ENCODE peak calls at places on chromosomes 7 and 10, in nine cellular contexts. One of them, this sample, is unnamed.

GRCh38 chr7:73894851-73895441 is 34.0 kb downstream of the TMEM270 start:
- DNase-seq in type B pancreatic cell: no peak
- DNase-seq in activated CD8-positive, alpha-beta memory T cell treated with anti-CD3 and anti-CD28 coated beads, Interleukin-2, amount 50 U/mL, for 4 hours: no peak
- DNase-seq in astrocyte: peak
- DNase-seq in kidney epithelial cell: peak
- DNase-seq in stimulated activated CD4-positive, alpha-beta T cell treated with anti-CD3 and anti-CD28 coated beads, Interleukin-1b, Interleukin-23, amount 100 ng/mL, for 1 hour: no peak
- DNase-seq in stimulated activated CD8-positive, alpha-beta memory T cell treated with anti-CD3 and anti-CD28 coated beads, Interleukin-15, amount 100 ng/mL, for 1 hour: no peak
- DNase-seq in mammary epithelial cell: peak
- DNase-seq in foreskin melanocyte: no peak
- DNase-seq in this sample: no peak

GRCh38 chr7:26912933-26913536 is 48.6 kb upstream of the SKAP2 start:
- DNase-seq in activated CD8-positive, alpha-beta memory T cell treated with anti-CD3 and anti-CD28 coated beads, Interleukin-2, amount 50 U/mL, for 4 hours: no peak
- DNase-seq in kidney epithelial cell: no peak
- DNase-seq in type B pancreatic cell: no peak
- DNase-seq in astrocyte: no peak
- DNase-seq in mammary epithelial cell: no peak
- DNase-seq in foreskin melanocyte: no peak
- DNase-seq in stimulated activated CD8-positive, alpha-beta memory T cell treated with anti-CD3 and anti-CD28 coated beads, Interleukin-15, amount 100 ng/mL, for 1 hour: no peak
- DNase-seq in stimulated activated CD4-positive, alpha-beta T cell treated with anti-CD3 and anti-CD28 coated beads, Interleukin-1b, Interleukin-23, amount 100 ng/mL, for 1 hour: no peak
- DNase-seq in this sample: no peak

GRCh38 chr7:94380264-94380663 is 14.4 kb upstream of the COL1A2 start:
- DNase-seq in stimulated activated CD8-positive, alpha-beta memory T cell treated with anti-CD3 and anti-CD28 coated beads, Interleukin-15, amount 100 ng/mL, for 1 hour: no peak
- DNase-seq in astrocyte: no peak
- DNase-seq in stimulated activated CD4-positive, alpha-beta T cell treated with anti-CD3 and anti-CD28 coated beads, Interleukin-1b, Interleukin-23, amount 100 ng/mL, for 1 hour: no peak
- DNase-seq in activated CD8-positive, alpha-beta memory T cell treated with anti-CD3 and anti-CD28 coated beads, Interleukin-2, amount 50 U/mL, for 4 hours: no peak
- DNase-seq in mammary epithelial cell: no peak
- DNase-seq in kidney epithelial cell: no peak
- DNase-seq in type B pancreatic cell: no peak
- DNase-seq in foreskin melanocyte: no peak
- DNase-seq in this sample: no peak

GRCh38 chr7:142308918-142309317 is 51.1 kb upstream of the PRSS58 start:
- DNase-seq in foreskin melanocyte: no peak
- DNase-seq in astrocyte: no peak
- DNase-seq in kidney epithelial cell: no peak
- DNase-seq in stimulated activated CD4-positive, alpha-beta T cell treated with anti-CD3 and anti-CD28 coated beads, Interleukin-1b, Interleukin-23, amount 100 ng/mL, for 1 hour: no peak
- DNase-seq in mammary epithelial cell: no peak
- DNase-seq in stimulated activated CD8-positive, alpha-beta memory T cell treated with anti-CD3 and anti-CD28 coated beads, Interleukin-15, amount 100 ng/mL, for 1 hour: no peak
- DNase-seq in activated CD8-positive, alpha-beta memory T cell treated with anti-CD3 and anti-CD28 coated beads, Interleukin-2, amount 50 U/mL, for 4 hours: no peak
- DNase-seq in type B pancreatic cell: no peak
- DNase-seq in this sample: no peak

GRCh38 chr7:5437987-5438386 is 14.4 kb upstream of the TNRC18 start:
- DNase-seq in stimulated activated CD8-positive, alpha-beta memory T cell treated with anti-CD3 and anti-CD28 coated beads, Interleukin-15, amount 100 ng/mL, for 1 hour: no peak
- DNase-seq in mammary epithelial cell: no peak
- DNase-seq in foreskin melanocyte: no peak
- DNase-seq in type B pancreatic cell: no peak
- DNase-seq in activated CD8-positive, alpha-beta memory T cell treated with anti-CD3 and anti-CD28 coated beads, Interleukin-2, amount 50 U/mL, for 4 hours: no peak
- DNase-seq in kidney epithelial cell: no peak
- DNase-seq in stimulated activated CD4-positive, alpha-beta T cell treated with anti-CD3 and anti-CD28 coated beads, Interleukin-1b, Interleukin-23, amount 100 ng/mL, for 1 hour: no peak
- DNase-seq in astrocyte: no peak
- DNase-seq in this sample: no peak

GRCh38 chr7:96118449-96119001 is 203.4 kb downstream of the SLC25A13 start:
- DNase-seq in stimulated activated CD4-positive, alpha-beta T cell treated with anti-CD3 and anti-CD28 coated beads, Interleukin-1b, Interleukin-23, amount 100 ng/mL, for 1 hour: no peak
- DNase-seq in type B pancreatic cell: no peak
- DNase-seq in activated CD8-positive, alpha-beta memory T cell treated with anti-CD3 and anti-CD28 coated beads, Interleukin-2, amount 50 U/mL, for 4 hours: no peak
- DNase-seq in kidney epithelial cell: no peak
- DNase-seq in astrocyte: peak
- DNase-seq in foreskin melanocyte: no peak
- DNase-seq in mammary epithelial cell: no peak
- DNase-seq in stimulated activated CD8-positive, alpha-beta memory T cell treated with anti-CD3 and anti-CD28 coated beads, Interleukin-15, amount 100 ng/mL, for 1 hour: no peak
- DNase-seq in this sample: no peak

GRCh38 chr10:33129181-33129928 is 171.3 kb upstream of the ITGB1 start:
- DNase-seq in kidney epithelial cell: no peak
- DNase-seq in activated CD8-positive, alpha-beta memory T cell treated with anti-CD3 and anti-CD28 coated beads, Interleukin-2, amount 50 U/mL, for 4 hours: no peak
- DNase-seq in astrocyte: peak
- DNase-seq in stimulated activated CD8-positive, alpha-beta memory T cell treated with anti-CD3 and anti-CD28 coated beads, Interleukin-15, amount 100 ng/mL, for 1 hour: no peak
- DNase-seq in stimulated activated CD4-positive, alpha-beta T cell treated with anti-CD3 and anti-CD28 coated beads, Interleukin-1b, Interleukin-23, amount 100 ng/mL, for 1 hour: no peak
- DNase-seq in mammary epithelial cell: peak
- DNase-seq in foreskin melanocyte: no peak
- DNase-seq in type B pancreatic cell: no peak
- DNase-seq in this sample: no peak

GRCh38 chr7:28018020-28018419 is 162.6 kb downstream of the JAZF1 start:
- DNase-seq in stimulated activated CD8-positive, alpha-beta memory T cell treated with anti-CD3 and anti-CD28 coated beads, Interleukin-15, amount 100 ng/mL, for 1 hour: no peak
- DNase-seq in mammary epithelial cell: no peak
- DNase-seq in stimulated activated CD4-positive, alpha-beta T cell treated with anti-CD3 and anti-CD28 coated beads, Interleukin-1b, Interleukin-23, amount 100 ng/mL, for 1 hour: no peak
- DNase-seq in type B pancreatic cell: no peak
- DNase-seq in foreskin melanocyte: no peak
- DNase-seq in kidney epithelial cell: no peak
- DNase-seq in astrocyte: no peak
- DNase-seq in activated CD8-positive, alpha-beta memory T cell treated with anti-CD3 and anti-CD28 coated beads, Interleukin-2, amount 50 U/mL, for 4 hours: no peak
- DNase-seq in this sample: no peak

GRCh38 chr7:94129443-94130140 is 125.4 kb upstream of the BET1 start:
- DNase-seq in kidney epithelial cell: peak
- DNase-seq in stimulated activated CD8-positive, alpha-beta memory T cell treated with anti-CD3 and anti-CD28 coated beads, Interleukin-15, amount 100 ng/mL, for 1 hour: no peak
- DNase-seq in foreskin melanocyte: peak
- DNase-seq in astrocyte: peak
- DNase-seq in stimulated activated CD4-positive, alpha-beta T cell treated with anti-CD3 and anti-CD28 coated beads, Interleukin-1b, Interleukin-23, amount 100 ng/mL, for 1 hour: no peak
- DNase-seq in mammary epithelial cell: peak
- DNase-seq in type B pancreatic cell: no peak
- DNase-seq in activated CD8-positive, alpha-beta memory T cell treated with anti-CD3 and anti-CD28 coated beads, Interleukin-2, amount 50 U/mL, for 4 hours: no peak
- DNase-seq in this sample: no peak

GRCh38 chr7:74288034-74288881 is 949 bp upstream of the CLIP2 start:
- DNase-seq in stimulated activated CD4-positive, alpha-beta T cell treated with anti-CD3 and anti-CD28 coated beads, Interleukin-1b, Interleukin-23, amount 100 ng/mL, for 1 hour: no peak
- DNase-seq in astrocyte: no peak
- DNase-seq in kidney epithelial cell: no peak
- DNase-seq in activated CD8-positive, alpha-beta memory T cell treated with anti-CD3 and anti-CD28 coated beads, Interleukin-2, amount 50 U/mL, for 4 hours: no peak
- DNase-seq in type B pancreatic cell: no peak
- DNase-seq in foreskin melanocyte: no peak
- DNase-seq in mammary epithelial cell: no peak
- DNase-seq in stimulated activated CD8-positive, alpha-beta memory T cell treated with anti-CD3 and anti-CD28 coated beads, Interleukin-15, amount 100 ng/mL, for 1 hour: no peak
- DNase-seq in this sample: no peak

GRCh38 chr7:150356265-150356897 is 12.2 kb upstream of the REPIN1 start:
- DNase-seq in mammary epithelial cell: no peak
- DNase-seq in stimulated activated CD4-positive, alpha-beta T cell treated with anti-CD3 and anti-CD28 coated beads, Interleukin-1b, Interleukin-23, amount 100 ng/mL, for 1 hour: no peak
- DNase-seq in foreskin melanocyte: no peak
- DNase-seq in stimulated activated CD8-positive, alpha-beta memory T cell treated with anti-CD3 and anti-CD28 coated beads, Interleukin-15, amount 100 ng/mL, for 1 hour: no peak
- DNase-seq in astrocyte: no peak
- DNase-seq in activated CD8-positive, alpha-beta memory T cell treated with anti-CD3 and anti-CD28 coated beads, Interleukin-2, amount 50 U/mL, for 4 hours: no peak
- DNase-seq in kidney epithelial cell: no peak
- DNase-seq in type B pancreatic cell: no peak
- DNase-seq in this sample: no peak

This sample was measured in HL-60.